ENCODE peak calls at places on chromosomes 5 and 9, in six cellular contexts. O is left lung, X is psoas muscle, H is fibroblast of pulmonary artery, Y is neuronal stem cell, W is cardiac fibroblast. C is an unnamed sample.

GRCh38 chr5:181100121-181101015 is 30.6 kb downstream of the OR2V1 start:
- DNase-seq in O (no peak), X (no peak), H (no peak), Y (no peak), W (no peak), C (no peak)

GRCh38 chr5:173963107-173963506 is 25.9 kb upstream of the C5orf47 start:
- DNase-seq in O (no peak), X (no peak), H (peak), Y (no peak), W (peak), C (peak)

GRCh38 chr5:125874057-125874456 is 549.2 kb upstream of the GRAMD2B start:
- DNase-seq in O (no peak), X (no peak), H (no peak), Y (no peak), W (no peak), C (no peak)

GRCh38 chr5:63346451-63346850 is 615.8 kb downstream of the HTR1A start:
- DNase-seq in O (no peak), X (no peak), H (no peak), Y (no peak), W (no peak), C (no peak)

GRCh38 chr5:31186672-31187267 is 6.7 kb upstream of the CDH6 start:
- DNase-seq in O (no peak), X (no peak), H (peak), Y (peak), W (peak), C (no peak)

GRCh38 chr5:148831590-148832565 is 5.5 kb downstream of the ADRB2 start:
- DNase-seq in O (no peak), X (no peak), H (no peak), Y (no peak), W (no peak), C (no peak)

GRCh38 chr9:4887556-4887955 is 94.8 kb downstream of the RCL1 start:
- DNase-seq in O (no peak), X (no peak), H (peak), Y (no peak), W (peak), C (peak)

GRCh38 chr9:116447914-116448313 is 239.2 kb upstream of the TRIM32 start:
- DNase-seq in O (no peak), X (no peak), H (peak), Y (no peak), W (peak), C (peak)

GRCh38 chr9:3758816-3759576 is 233.2 kb upstream of the RFX3 start:
- DNase-seq in O (no peak), X (no peak), H (peak), Y (no peak), W (peak), C (no peak)

DNA sequence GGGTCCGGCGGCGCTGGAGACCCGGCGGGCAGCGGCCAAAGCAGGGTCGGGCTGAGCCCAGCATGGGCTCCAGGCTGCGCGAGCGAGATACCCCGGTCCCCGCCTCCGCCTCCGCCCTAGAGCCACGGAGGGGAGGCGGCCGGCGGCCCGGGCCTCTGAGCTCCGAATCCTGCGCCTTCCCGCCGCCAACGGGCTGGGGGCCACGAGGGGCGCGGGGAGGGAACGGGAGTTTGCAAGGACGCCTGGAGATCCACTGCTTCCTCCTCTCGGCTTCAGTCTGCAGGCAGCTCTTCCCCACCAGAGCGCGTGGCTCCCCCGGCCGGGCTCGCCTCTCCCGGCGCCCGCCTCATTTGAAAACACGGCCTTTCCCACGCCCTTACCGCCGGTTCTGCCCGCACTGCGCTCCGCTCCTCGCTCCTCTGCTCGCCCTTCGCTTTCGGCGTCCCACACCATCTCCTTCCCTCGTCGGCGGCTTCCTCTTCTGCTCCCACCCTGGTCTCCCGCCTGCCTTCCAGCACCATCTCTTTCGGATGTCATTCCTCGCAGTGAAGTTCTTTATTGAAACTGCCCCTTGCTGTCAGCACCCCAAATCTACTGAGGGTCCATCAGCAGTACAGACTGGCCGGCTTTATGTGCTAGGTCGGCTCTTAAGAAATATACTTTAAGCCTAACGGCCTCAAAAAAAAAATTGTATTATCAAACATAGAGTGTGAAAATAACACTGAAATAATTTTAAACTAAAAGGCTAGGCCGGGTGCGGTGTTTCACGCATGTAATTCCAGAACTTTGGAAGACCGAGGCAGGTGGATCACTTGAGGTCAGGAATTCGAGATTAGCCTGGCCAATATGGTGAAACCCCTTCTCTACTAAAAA is 105.0 kb upstream of the FAM120A start:
- DNase-seq in O (peak), X (no peak), H (no peak), Y (peak), W (peak), C (no peak)
- H3K4me3 ChIP-seq in O (peak), X (peak), H (peak), Y (peak), W (peak), C (peak)

GRCh38 chr5:158648631-158649030 is 451.1 kb downstream of the EBF1 start:
- DNase-seq in O (no peak), X (no peak), H (no peak), Y (no peak), W (no peak), C (no peak)
- H3K4me3 ChIP-seq in O (no peak), X (no peak), H (no peak), Y (no peak), W (no peak), C (no peak)

GRCh38 chr9:106726070-106726815 is 136.7 kb upstream of the ZNF462 start:
- DNase-seq in O (no peak), X (no peak), H (peak), Y (no peak), W (peak), C (no peak)
- H3K4me3 ChIP-seq in O (no peak), X (no peak), H (no peak), Y (no peak), W (no peak), C (no peak)

DNA sequence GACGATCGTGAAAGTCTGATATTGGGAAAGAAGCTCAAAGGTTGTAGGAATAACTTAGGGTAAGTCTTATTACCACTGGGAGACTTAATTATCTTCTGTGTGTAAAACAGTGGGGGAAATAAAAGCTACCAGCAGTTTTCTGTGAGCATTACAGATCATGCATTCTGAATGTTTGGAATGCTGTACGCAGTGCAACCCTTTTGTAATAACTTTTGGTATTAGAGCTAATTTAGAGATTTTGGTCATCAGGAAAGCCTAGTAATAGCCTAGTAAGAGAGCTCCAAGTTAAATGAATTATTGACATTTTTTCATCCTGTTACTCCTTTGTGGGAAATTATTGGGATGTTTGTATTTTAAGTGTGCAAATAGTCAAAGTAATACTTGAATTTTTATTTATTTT is 153.9 kb downstream of the PCSK5 start:
- DNase-seq in O (no peak), X (no peak), H (peak), Y (no peak), W (no peak), C (no peak)
- H3K4me3 ChIP-seq in O (no peak), X (no peak), H (no peak), Y (no peak), W (no peak), C (no peak)

GRCh38 chr9:20561542-20561941 is 60.8 kb downstream of the MLLT3 start:
- DNase-seq in O (no peak), X (no peak), H (no peak), Y (no peak), W (no peak), C (no peak)

GRCh38 chr9:20559236-20559896 is 62.9 kb downstream of the MLLT3 start:
- DNase-seq in O (no peak), X (no peak), H (no peak), Y (no peak), W (no peak), C (no peak)

GRCh38 chr9:20557286-20557685 is 65.0 kb downstream of the MLLT3 start:
- DNase-seq in O (no peak), X (no peak), H (no peak), Y (no peak), W (no peak), C (no peak)

GRCh38 chr9:20557890-20558608 is 64.2 kb downstream of the MLLT3 start:
- DNase-seq in O (no peak), X (no peak), H (no peak), Y (no peak), W (no peak), C (no peak)

GRCh38 chr9:20558609-20559016 is 63.7 kb downstream of the MLLT3 start:
- DNase-seq in O (no peak), X (no peak), H (peak), Y (no peak), W (peak), C (peak)
- H3K4me3 ChIP-seq in O (no peak), X (no peak), H (no peak), Y (no peak), W (peak), C (no peak)

DNA sequence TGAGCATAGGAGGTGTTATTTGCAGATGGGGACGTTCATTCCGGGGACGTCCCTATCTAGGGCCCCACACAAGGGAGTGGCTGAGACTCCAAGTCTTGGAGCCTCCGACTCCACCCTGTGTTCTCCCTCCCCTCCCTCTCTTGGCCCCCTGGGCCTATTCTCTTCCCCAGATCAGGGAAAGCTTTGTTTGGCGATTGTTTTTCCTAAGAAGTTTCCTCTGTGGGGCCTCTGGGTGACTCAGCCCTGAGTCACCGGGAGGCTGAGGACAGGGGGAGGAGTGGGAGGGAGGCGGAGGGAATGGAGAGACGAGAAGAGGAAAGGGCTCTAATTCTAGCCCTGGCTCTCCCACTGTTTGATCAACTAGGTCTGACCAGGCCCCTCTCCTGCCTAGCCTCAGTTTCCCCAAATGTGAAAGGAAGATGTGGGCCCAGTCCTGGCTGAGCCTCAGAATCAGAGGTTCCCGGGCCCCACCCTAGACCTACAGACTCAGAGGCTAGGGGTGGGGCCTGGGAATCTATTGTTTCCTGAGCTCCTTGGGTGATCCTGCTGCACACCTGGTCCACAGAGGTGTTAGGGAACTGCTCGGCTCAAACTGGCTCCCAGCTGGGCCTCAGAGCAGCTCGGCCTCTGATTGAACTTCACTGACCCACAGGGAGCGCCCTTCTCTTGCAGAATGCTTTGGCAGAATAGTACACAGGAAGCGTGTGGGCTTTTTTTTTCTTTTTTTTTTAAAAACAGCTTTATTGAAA is 19.2 kb downstream of the GSN start:
- DNase-seq in O (peak), X (peak), H (peak), Y (peak), W (peak), C (peak)
- H3K4me3 ChIP-seq in O (peak), X (peak), H (no peak), Y (no peak), W (peak), C (peak)

GRCh38 chr5:55350754-55351153 is 43.0 kb downstream of the MTREX start:
- DNase-seq in O (no peak), X (no peak), H (no peak), Y (no peak), W (no peak), C (no peak)
- H3K4me3 ChIP-seq in O (no peak), X (no peak), H (no peak), Y (no peak), W (no peak), C (no peak)

GRCh38 chr5:178738513-178738912 is 8.1 kb upstream of the ZNF354A start:
- DNase-seq in O (no peak), X (no peak), H (no peak), Y (no peak), W (no peak), C (no peak)

GRCh38 chr5:178740926-178741325 is 10.5 kb upstream of the ZNF354A start:
- DNase-seq in O (no peak), X (no peak), H (no peak), Y (no peak), W (no peak), C (no peak)

GRCh38 chr5:178740181-178740557 is 9.7 kb upstream of the ZNF354A start:
- DNase-seq in O (no peak), X (no peak), H (no peak), Y (no peak), W (no peak), C (no peak)

DNA sequence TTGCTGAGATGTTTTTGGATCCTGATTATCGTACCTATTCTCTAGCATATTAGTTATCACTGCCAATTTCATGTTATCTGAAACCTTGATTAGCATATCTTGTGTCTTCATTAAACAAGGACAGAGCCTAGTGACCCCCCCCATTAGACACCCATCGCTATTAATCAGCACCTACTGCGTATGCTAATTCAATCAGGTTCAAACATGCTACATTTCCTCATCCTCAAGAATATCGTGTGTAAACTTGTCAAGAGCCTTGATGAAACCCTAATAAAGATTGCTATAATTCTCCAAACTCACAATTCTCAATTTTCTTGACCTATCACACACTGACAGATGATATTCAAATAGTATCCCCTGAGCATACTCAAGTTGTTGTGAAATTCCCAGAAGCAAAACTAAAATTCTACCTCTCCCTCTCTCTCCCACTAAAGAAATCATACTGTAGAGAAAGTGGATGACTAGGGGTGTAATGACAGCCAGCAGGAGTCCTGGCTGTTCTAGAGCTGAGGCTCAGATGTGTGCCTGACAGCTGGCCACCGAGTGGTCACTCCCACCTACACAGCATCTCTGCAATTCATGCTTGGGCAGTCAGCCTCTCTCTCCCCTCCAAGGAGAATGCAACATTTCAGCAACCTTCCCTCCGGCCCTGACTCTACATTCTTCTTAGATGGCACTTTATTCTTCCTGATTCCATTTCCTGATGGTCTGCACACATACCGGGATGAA is 9.2 kb upstream of the ZNF354A start:
- DNase-seq in O (no peak), X (no peak), H (no peak), Y (no peak), W (no peak), C (no peak)
- H3K4me3 ChIP-seq in O (no peak), X (no peak), H (no peak), Y (no peak), W (no peak), C (no peak)

DNA sequence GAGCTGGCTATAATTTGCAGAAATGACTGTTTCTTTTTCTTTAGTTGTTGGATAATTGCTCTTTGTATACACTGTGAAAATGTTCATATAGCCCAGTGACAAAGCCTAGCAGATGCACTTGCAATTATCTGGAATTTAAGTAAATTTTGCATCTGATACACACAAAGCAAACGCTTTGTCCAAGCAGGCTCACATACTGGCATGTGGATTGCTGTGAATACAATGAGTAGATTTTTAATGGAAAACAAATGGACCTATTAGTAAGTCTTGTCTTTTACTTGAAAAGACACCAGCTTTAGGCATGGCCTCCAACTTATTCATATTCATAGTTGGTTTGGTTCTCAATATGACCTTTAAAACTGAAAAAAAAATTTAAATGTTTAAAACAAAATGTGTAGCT is 1299.9 kb upstream of the WWC1 start:
- DNase-seq in O (no peak), X (no peak), H (no peak), Y (no peak), W (no peak), C (no peak)
- H3K4me3 ChIP-seq in O (no peak), X (no peak), H (no peak), Y (no peak), W (no peak), C (no peak)

C was measured in skeletal muscle cell.